ENCODE peak calls at places on chromosomes 16 and 17, in five cellular contexts. O is thyroid gland, P is ovary, J is dorsolateral prefrontal cortex, V is HepG2. B is an unnamed sample. For H3K27me3, the result is how much of the 10 kb centered on the place peaks cover.

GRCh38 chr17:79010304-79010646 is 711 bp upstream of the CANT1 start:
- DNase-seq in P (no peak), V (no peak), J (no peak), O (no peak), B (no peak)

GRCh38 chr17:38867179-38867994 is 2.5 kb upstream of the LASP1 start:
- DNase-seq in O (peak), J (peak), P (peak), V (peak), B (peak)

GRCh38 chr16:31071861-31072260 is 2.2 kb downstream of the ZNF668 start:
- DNase-seq in V (no peak), J (no peak), O (no peak), P (no peak), B (peak)

GRCh38 chr17:50634123-50634914 is at the start of gene ABCC3:
- DNase-seq in O (peak), J (no peak), V (peak), P (no peak), B (peak)

GRCh38 chr17:63249256-63250006 is 196.7 kb downstream of the CYB561 start:
- DNase-seq in J (no peak), O (no peak), V (no peak), P (no peak), B (no peak)

GRCh38 chr16:88084881-88085280 is 133.6 kb downstream of the BANP start:
- DNase-seq in P (no peak), O (no peak), J (no peak), V (no peak), B (peak)

GRCh38 chr17:69358688-69359596 is 32.0 kb upstream of the ABCA5 start:
- DNase-seq in P (no peak), O (no peak), J (no peak), V (peak), B (no peak)

GRCh38 chr17:44249501-44250246 is 18.3 kb downstream of the SLC4A1 start:
- DNase-seq in O (no peak), P (no peak), V (no peak), J (no peak), B (no peak)

GRCh38 chr17:79255926-79256325 is 181.3 kb downstream of the ENGASE start:
- DNase-seq in P (no peak), V (no peak), J (no peak), O (no peak), B (no peak)

GRCh38 chr17:65698381-65699061 is 137.1 kb upstream of the AXIN2 start:
- DNase-seq in O (no peak), J (no peak), V (peak), P (no peak), B (peak)

GRCh38 chr16:2584742-2585650 is 47.2 kb downstream of the PDPK1 start:
- DNase-seq in V (no peak), J (no peak), P (peak), O (peak), B (no peak)

GRCh38 chr17:55133583-55133982 is 131.2 kb upstream of the HLF start:
- DNase-seq in J (no peak), O (no peak), P (no peak), V (no peak), B (no peak)

GRCh38 chr16:66590322-66590721 is 11.1 kb downstream of the CMTM2 start:
- DNase-seq in J (no peak), P (no peak), O (no peak), V (no peak), B (no peak)

GRCh38 chr17:12738624-12739023 is 50.7 kb upstream of the ARHGAP44 start:
- DNase-seq in P (no peak), O (no peak), V (no peak), J (no peak), B (no peak)

GRCh38 chr16:21199607-21200218 is 11.7 kb downstream of the ZP2 start:
- DNase-seq in O (no peak), J (no peak), P (no peak), V (no peak), B (no peak)

GRCh38 chr16:2427526-2427925 is 1.7 kb upstream of the CCNF start:
- DNase-seq in P (no peak), V (no peak), J (no peak), O (no peak), B (no peak)

DNA sequence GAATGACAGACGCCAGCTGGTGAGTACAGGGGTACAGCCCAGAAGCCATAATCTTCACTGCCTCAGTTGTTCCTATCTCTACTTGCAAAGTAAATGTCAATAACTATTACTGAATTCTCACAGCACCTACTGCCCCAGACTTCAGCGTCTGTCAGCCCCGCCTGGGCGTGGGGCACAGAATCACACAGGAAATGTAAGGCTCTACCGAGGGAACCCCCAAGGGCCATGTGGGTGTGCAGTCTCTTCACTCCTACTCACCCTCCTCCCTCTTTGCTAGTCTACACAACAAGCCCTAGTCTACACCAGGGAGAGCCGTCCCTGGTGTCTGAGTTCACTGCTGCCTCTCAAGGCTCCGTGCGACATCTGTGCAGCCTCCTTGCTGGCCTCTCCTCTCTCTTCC is 4.5 kb downstream of the NPTX1 start:
- DNase-seq in J (no peak), O (no peak), V (no peak), P (no peak), B (no peak)
- H3K27me3 ChIP-seq in J (under half), O (under half), V (half or more), P (under half), B (half or more)

GRCh38 chr16:11315499-11315898 is 29.8 kb upstream of the RMI2 start:
- DNase-seq in P (no peak), V (no peak), J (no peak), O (peak), B (no peak)
- H3K4me3 ChIP-seq in P (no peak), V (no peak), J (no peak), O (no peak), B (no peak)

GRCh38 chr16:10876799-10877341 is at the start of gene CIITA:
- DNase-seq in V (no peak), P (peak), O (peak), J (peak), B (peak)
- H3K27me3 ChIP-seq in V (under half), P (under half), O (under half), J (under half), B (under half)

GRCh38 chr16:50690177-50690576 is 3.2 kb upstream of the NOD2 start:
- DNase-seq in V (no peak), O (no peak), P (no peak), J (no peak), B (no peak)
- H3K4me3 ChIP-seq in V (no peak), O (no peak), P (no peak), J (no peak), B (no peak)

DNA sequence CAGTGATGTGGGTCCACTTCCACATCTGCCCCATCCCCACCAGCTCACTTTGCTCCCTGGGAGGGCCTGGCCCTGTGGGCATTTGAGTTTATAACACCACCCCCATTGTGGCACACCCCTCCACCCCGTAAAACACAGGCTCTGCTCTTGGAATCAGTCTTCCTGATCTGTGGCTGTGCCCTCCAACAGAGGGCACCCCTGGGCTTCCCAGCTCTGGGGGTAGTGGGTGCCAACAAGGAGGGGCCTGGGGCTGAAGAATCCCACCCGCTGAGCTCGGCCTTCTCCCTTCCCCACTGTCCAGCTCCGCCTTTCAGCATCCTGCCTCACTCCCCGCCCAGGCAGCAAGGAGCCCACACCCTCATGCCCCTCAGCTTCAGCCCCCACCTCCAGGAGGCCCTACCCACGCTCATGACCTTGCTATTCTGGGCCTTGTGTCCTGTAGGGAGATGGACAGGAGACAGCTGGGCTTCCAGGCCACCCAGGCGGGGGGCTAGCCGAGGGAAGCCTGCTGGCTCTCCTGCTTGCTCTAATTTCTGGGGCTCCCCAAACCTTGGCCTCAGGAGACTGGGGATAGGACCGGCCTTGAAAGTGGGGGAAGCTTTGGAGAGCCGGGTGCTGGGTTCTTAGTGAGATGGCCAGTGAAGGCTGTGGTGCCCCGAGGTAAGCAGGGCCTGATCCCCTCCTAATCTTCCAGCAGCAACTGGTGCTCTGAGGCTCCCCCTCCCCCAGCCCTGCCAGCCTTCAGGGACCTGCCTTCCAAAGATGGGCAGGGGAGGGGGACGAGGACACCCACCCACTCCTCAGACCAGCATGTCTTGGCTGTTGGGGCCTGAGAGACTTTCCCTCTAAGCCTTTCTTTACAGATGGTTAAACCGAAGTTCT is 2.9 kb upstream of the ATP2A1 start:
- DNase-seq in O (no peak), J (no peak), P (no peak), V (no peak), B (no peak)
- H3K27me3 ChIP-seq in O (under half), J (under half), P (under half), V (under half), B (under half)

DNA sequence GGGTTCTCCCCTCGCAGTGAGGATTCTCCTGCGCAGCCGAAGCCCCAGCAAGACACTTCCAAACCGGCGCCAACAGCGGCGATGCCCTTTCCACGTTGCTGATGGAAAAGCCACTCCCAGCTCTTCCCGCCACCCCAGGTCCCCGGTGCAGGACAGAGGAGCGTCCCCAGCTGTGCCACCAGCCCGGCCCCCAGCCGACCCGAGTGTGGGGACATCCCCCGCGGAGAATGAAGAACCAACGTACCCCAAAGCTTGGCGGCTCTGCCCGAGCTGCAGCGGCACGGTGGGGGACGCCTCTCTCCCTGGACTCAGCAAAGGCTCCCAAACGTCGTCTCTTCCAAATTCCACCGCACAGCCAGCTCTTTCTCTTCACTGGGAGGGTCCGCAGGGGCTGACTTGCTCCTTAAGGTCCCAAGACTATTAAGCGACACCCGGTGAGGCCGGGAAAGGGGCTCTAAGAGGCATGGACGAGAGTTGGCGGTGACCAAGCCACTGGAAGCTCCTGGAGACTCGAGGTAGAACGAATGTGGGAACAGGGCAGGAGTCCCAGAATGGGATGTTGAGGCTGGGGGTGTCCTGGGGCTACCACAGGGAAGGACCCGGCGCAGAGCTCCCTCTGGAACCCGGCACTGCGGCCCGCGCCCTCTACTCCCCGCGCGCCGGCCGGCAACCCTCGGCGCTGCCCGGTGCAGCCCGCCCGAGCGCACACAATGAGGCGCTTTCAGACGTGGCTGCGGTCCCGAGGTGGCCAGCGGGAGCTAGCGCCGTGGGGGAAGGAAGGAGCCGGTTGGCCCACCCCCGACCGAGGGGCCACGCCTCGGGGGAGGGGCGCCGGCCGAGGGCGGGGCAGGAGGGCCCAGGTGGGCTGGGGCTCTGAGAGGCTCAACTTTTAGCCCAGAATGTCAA is at the start of gene CHST6:
- DNase-seq in J (peak), P (no peak), V (peak), O (peak), B (peak)
- H3K4me3 ChIP-seq in J (peak), P (peak), V (peak), O (no peak), B (peak)

DNA sequence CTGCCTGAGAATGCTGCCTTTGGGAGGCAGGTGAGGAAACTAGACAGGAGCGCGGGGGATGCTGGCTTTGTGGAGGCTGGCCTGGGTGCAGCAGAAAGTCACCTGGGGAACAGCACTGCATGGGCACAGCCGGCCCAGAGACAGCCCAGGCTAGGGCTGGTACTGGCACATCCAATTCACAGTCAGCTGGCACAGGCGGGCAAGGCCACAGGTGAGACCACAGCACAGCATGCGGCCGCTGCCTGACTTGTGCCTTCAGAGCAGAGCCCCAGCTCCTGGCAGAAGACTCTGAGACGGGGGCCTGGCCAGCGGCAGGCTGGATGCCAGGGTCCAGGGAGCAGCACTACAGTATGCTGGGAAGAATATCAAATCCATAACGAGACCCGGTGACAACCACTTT is 16.6 kb upstream of the PITPNM3 start:
- DNase-seq in P (no peak), O (no peak), J (no peak), V (no peak), B (no peak)
- H3K27me3 ChIP-seq in P (under half), O (under half), J (under half), V (under half), B (under half)

GRCh38 chr17:46928472-46929261 is 5.7 kb downstream of the GOSR2 start:
- DNase-seq in V (no peak), O (no peak), P (no peak), J (no peak), B (no peak)

GRCh38 chr17:46929413-46929812 is 6.5 kb downstream of the GOSR2 start:
- DNase-seq in P (no peak), O (no peak), J (no peak), V (no peak), B (peak)

GRCh38 chr17:46922804-46923635 is at the start of gene GOSR2:
- DNase-seq in O (peak), J (peak), V (peak), P (peak), B (peak)

GRCh38 chr17:46922487-46922803 is 515 bp upstream of the GOSR2 start:
- DNase-seq in V (no peak), J (no peak), P (no peak), O (no peak), B (no peak)

GRCh38 chr17:46925185-46925858 is 2.4 kb downstream of the GOSR2 start:
- DNase-seq in O (no peak), P (no peak), V (peak), J (no peak), B (peak)
- H3K4me3 ChIP-seq in O (no peak), P (no peak), V (no peak), J (no peak), B (no peak)

GRCh38 chr17:76075364-76076099 is 951 bp downstream of the GALR2 start:
- DNase-seq in P (no peak), V (no peak), J (no peak), O (peak), B (peak)
- H3K27me3 ChIP-seq in P (under half), V (under half), J (under half), O (under half), B (half or more)

GRCh38 chr17:77332981-77333685 is 192.4 kb downstream of the SEC14L1 start:
- DNase-seq in O (no peak), J (no peak), P (no peak), V (no peak), B (peak)
- H3K4me3 ChIP-seq in O (no peak), J (no peak), P (no peak), V (no peak), B (peak)

B was measured in adipocyte.